ENCODE peak calls at places on chromosomes 6 and 20, in four cellular contexts. B is K562, E is SK-N-SH, U is HepG2. P is an unnamed sample.

GRCh38 chr6:121668259-121668658 is 232.8 kb downstream of the GJA1 start:
- DNase-seq in B (no peak), E (no peak), U (no peak), P (no peak)

GRCh38 chr20:40359127-40359892 is 329.7 kb downstream of the MAFB start:
- DNase-seq in B (no peak), E (no peak), U (no peak), P (no peak)

GRCh38 chr6:44021628-44022295 is 105.5 kb downstream of the MRPL14 start:
- DNase-seq in B (no peak), E (no peak), U (no peak), P (no peak)

GRCh38 chr6:116761779-116762178 is 3.7 kb downstream of the FAM162B start:
- DNase-seq in B (peak; percentile 10), E (no peak), U (no peak), P (no peak)

GRCh38 chr6:77548662-77549366 is 85.5 kb upstream of the HTR1B start:
- DNase-seq in B (no peak), E (no peak), U (no peak), P (no peak)

GRCh38 chr6:20056350-20056992 is 155.8 kb downstream of the MBOAT1 start:
- DNase-seq in B (no peak), E (peak; percentile 39), U (peak; percentile 48), P (no peak)

GRCh38 chr20:49712918-49713778 is 530 bp downstream of the B4GALT5 start:
- DNase-seq in B (peak; percentile 68), E (peak; percentile 76), U (no peak), P (no peak)

GRCh38 chr6:11251553-11252358 is 19.3 kb upstream of the NEDD9 start:
- DNase-seq in B (no peak), E (peak; percentile 47), U (peak; percentile 84), P (no peak)

GRCh38 chr6:3742426-3743344 is 8.8 kb downstream of the PXDC1 start:
- DNase-seq in B (peak; percentile 88), E (peak; percentile 84), U (peak; percentile 78), P (peak; percentile 68)

GRCh38 chr6:94727710-94728109 is 849.6 kb upstream of the MANEA start:
- DNase-seq in B (no peak), E (no peak), U (no peak), P (no peak)

GRCh38 chr20:3768342-3769130 is 983 bp upstream of the ADISSP start:
- DNase-seq in B (peak; percentile 72), E (peak; percentile 91), U (peak; percentile 83), P (peak; percentile 75)

GRCh38 chr6:87925373-87926060 is 122.1 kb upstream of the SPACA1 start:
- DNase-seq in B (no peak), E (no peak), U (no peak), P (peak; percentile 27)

DNA sequence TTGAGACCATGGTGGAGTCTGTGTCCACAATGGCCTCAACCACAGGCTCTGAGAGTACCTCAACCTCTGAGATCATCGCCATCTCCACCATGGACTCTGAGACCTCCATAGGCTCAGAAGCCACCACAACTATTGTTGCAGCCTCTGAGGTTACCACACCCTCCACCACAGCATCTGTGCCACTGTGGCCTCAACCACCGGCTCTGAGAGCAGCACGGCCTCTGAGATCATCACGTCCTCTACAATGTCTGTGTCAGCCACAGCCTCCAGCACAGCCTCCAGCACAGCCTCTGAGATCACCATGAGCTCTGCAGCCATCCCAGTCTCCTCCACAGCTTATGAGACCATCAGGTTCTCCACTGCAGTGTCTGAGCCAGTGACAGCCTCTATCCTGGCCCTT is 19.4 kb upstream of the MUC21 start:
- DNase-seq in B (no peak), E (no peak), U (no peak), P (no peak)
- TF ChIP-seq TAF1 in B (no peak), E (no peak), U (no peak), P (no peak)

GRCh38 chr20:63567132-63567381 is 7.0 kb downstream of the HELZ2 start:
- DNase-seq in B (no peak), E (no peak), U (no peak), P (no peak)
- TF ChIP-seq TAF1 in B (no peak), E (no peak), U (no peak), P (no peak)

DNA sequence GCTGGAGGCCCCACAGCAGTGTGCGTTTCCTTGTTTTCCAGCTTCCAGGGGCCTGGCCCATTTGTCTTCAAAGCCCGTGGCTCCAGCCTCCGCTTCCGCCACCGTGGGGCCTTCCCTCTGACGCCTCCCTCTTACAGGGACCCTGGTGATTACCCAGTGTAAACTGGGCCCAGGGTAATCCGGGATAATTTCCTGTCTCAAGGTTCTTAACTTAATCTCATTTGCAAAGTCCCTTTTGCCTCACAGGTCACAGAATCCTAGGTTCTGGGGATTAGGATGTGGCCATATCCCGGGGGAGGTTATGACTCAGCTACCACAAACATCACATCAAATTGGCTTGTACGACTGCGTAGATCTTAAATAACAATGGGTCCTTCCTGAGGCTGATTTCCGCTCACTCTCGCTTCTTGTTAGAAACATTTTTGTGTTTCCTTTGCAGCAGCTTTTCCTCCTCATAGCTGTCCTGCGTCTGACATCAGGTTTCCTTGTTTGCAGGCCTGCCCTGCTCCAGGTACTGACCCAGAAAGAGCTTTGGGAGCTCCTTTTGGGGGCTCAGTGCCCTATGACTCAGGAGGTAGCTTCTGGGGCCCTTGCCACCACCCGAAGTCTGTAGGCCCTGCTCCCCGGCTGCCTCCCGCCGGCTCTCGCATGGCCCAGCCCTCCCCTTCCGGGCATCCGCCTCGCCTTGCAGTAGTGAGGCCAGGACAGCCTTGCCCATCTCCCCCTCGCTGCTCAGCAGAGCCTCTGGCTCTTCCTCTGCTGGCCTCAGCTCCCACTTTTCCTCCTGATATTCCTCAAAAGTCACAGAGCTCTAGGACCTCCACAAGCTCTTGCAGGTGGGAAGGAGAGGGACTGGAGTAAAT is 100.5 kb downstream of the ERMARD start:
- DNase-seq in B (no peak), E (no peak), U (no peak), P (no peak)
- TF ChIP-seq TAF1 in B (no peak), E (no peak), U (no peak), P (no peak)

GRCh38 chr6:167678102-167679101 is 148.3 kb upstream of the AFDN start:
- DNase-seq in B (no peak), E (peak; percentile 76), U (peak; percentile 51), P (no peak)
- TF ChIP-seq TAF1 in B (no peak), E (no peak), U (peak; percentile 48), P (no peak)

GRCh38 chr6:48067148-48067709 is 43.8 kb downstream of the PTCHD4 start:
- DNase-seq in B (no peak), E (no peak), U (peak; percentile 63), P (no peak)

GRCh38 chr6:48071833-48072232 is 39.2 kb downstream of the PTCHD4 start:
- DNase-seq in B (no peak), E (no peak), U (peak; percentile 50), P (no peak)

GRCh38 chr6:48074368-48074767 is 36.6 kb downstream of the PTCHD4 start:
- DNase-seq in B (no peak), E (no peak), U (no peak), P (no peak)

GRCh38 chr6:48068326-48069191 is 42.4 kb downstream of the PTCHD4 start:
- DNase-seq in B (no peak), E (peak; percentile 33), U (no peak), P (no peak)

DNA sequence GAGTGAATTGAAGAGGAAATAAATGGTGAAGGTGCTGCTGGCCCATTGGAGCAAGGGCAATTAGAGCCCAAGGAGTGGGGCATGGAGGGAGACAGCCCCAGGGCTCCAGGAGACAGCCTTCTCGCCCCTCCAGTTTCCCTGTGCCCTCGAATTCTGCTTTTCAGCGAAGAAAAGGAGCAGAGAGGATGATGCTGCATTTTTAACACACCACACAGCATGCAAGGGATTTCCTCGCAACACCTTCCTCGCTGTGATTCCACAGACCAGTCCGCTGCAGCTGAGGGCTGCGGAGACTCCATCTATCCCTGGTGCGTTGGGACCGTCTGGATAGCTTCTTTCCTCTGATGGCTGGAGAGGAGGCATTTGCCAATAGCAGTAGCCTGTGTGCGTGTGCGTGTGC is 41.7 kb downstream of the PTCHD4 start:
- DNase-seq in B (no peak), E (peak; percentile 7), U (no peak), P (no peak)
- TF ChIP-seq TAF1 in B (no peak), E (no peak), U (no peak), P (no peak)

DNA sequence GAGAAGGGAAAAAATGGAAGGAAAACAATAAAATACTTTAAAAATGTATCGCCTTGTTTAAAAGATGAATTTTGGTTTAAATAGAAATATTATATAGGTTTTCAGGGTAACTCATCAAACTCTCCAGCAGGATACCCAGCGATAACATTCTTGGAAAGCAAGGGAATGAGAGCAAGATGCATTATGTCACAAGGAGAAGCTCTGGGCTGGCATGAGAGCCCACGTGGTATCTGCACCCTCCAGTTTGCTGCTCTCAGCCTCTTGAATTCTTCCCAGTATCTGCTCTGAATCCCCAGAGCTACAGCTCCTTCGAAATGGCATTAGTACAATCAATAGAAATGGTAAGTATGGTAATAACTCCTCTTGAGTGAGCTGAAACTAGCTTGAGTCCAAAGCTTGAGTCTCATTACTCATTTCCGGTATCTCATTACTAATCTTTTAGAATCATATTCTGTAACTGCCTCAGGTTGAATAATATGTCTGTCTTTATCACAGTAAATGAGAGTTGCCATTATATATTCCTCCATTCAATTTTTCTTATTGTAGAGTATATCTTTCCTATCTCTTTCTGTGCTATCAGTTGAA is 4.9 kb upstream of the TMEM242 start:
- DNase-seq in B (no peak), E (no peak), U (no peak), P (no peak)
- TF ChIP-seq TAF1 in B (no peak), E (no peak), U (no peak), P (no peak)

GRCh38 chr20:34222208-34222607 is 19.0 kb upstream of the ASIP start:
- DNase-seq in B (no peak), E (no peak), U (no peak), P (no peak)
- TF ChIP-seq TAF1 in B (no peak), E (no peak), U (no peak), P (no peak)

GRCh38 chr20:59830107-59831023 is 103.1 kb downstream of the SYCP2 start:
- DNase-seq in B (no peak), E (peak; percentile 3), U (no peak), P (no peak)

GRCh38 chr20:59832406-59833156 is 100.9 kb downstream of the SYCP2 start:
- DNase-seq in B (no peak), E (peak; percentile 7), U (no peak), P (no peak)

GRCh38 chr20:59829415-59830106 is 103.9 kb downstream of the SYCP2 start:
- DNase-seq in B (no peak), E (no peak), U (no peak), P (no peak)

GRCh38 chr20:59831901-59832240 is 101.6 kb downstream of the SYCP2 start:
- DNase-seq in B (no peak), E (peak; percentile 11), U (no peak), P (no peak)

DNA sequence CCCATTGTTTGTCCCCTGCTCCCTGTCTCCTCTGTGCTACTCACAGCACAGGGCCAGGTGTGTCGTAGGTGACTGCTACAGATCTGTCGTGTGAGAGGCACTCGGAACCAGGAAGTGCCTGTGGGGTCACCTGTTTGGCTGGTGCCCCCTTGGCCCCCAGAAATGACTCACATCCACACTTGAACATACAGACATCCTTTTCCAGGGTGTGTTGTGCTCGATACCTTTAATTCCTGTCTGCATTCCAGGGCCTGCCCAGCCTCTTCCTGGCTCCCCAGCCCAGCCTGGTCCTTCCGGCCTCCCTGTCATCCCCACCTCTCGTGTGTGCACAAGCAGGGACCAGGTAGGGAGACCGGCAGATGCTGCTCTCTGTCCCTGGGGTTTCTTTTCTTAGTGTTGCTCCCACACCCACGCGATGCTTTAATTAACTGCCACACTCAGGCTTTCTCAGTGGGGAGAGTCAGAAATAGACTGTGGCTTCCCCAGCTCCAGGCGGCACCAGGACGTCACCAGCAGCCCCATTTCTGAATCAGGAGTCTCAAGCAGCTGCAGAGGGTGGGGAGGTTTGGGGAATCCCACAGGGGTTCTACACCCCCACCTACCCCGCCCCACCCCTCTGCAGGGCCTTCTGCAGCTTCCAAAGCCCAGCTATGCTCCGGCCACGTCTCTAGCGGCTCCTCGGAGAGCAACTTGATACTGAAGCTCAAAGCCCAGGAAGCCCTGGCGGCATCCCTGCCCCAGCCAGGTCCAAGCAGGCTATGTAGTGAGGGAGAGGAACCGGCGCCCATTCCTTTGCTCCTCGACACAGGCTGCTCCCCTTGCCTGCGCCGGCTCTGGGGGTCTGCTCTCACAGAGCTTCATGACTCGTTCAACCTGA is 102.2 kb downstream of the SYCP2 start:
- DNase-seq in B (no peak), E (peak; percentile 10), U (no peak), P (no peak)
- TF ChIP-seq TAF1 in B (no peak), E (no peak), U (no peak), P (no peak)